ENCODE peak calls at places on chromosomes 11 and 22, in six cellular contexts. Q is body of pancreas, E is uterus, N is cardiac muscle cell, O is breast epithelium, S is fibroblast of lung. Y is an unnamed sample.

GRCh38 chr22:37519268-37520195 is at the start of gene CARD10:
- DNase-seq in O (no peak), E (no peak), Q (no peak), S (no peak), N (peak; percentile 49), Y (peak; percentile 38)

GRCh38 chr11:65479184-65480145 is 19.4 kb upstream of the MALAT1 start:
- DNase-seq in S (peak; percentile 93), E (peak; percentile 92), Q (peak; percentile 86), N (no peak), O (no peak), Y (no peak)

GRCh38 chr22:36951746-36952145 is 38.3 kb downstream of the CSF2RB start:
- DNase-seq in S (no peak), E (no peak), N (no peak), O (no peak), Q (no peak), Y (no peak)

GRCh38 chr11:108592591-108593213 is 866 bp downstream of the EXPH5 start:
- DNase-seq in Q (peak; percentile 18), O (no peak), S (no peak), E (no peak), N (peak; percentile 44), Y (no peak)

GRCh38 chr11:12100886-12101285 is 9.5 kb upstream of the MICAL2 start:
- DNase-seq in S (no peak), E (no peak), O (no peak), N (no peak), Q (no peak), Y (no peak)

GRCh38 chr11:11612439-11612838 is 9.4 kb downstream of the GALNT18 start:
- DNase-seq in Q (no peak), N (no peak), O (no peak), E (no peak), S (no peak), Y (no peak)

GRCh38 chr11:69010361-69010891 is 2.6 kb downstream of the MRGPRF start:
- DNase-seq in N (no peak), S (peak; percentile 47), E (no peak), O (no peak), Q (no peak), Y (peak; percentile 29)

GRCh38 chr11:74672956-74673895 is 58.0 kb downstream of the CHRDL2 start:
- DNase-seq in O (peak; percentile 53), N (no peak), S (peak; percentile 97), E (peak; percentile 98), Q (peak; percentile 76), Y (peak; percentile 73)

GRCh38 chr11:33063326-33063775 is 24.0 kb downstream of the TCP11L1 start:
- DNase-seq in Q (no peak), N (no peak), E (no peak), S (peak; percentile 29), O (no peak), Y (no peak)

GRCh38 chr11:65646921-65647701 is 9.2 kb downstream of the SIPA1 start:
- DNase-seq in O (peak; percentile 62), S (peak; percentile 30), Q (peak; percentile 47), N (no peak), E (no peak), Y (no peak)

GRCh38 chr11:85766801-85767200 is 44.1 kb downstream of the SYTL2 start:
- DNase-seq in N (no peak), O (no peak), S (peak; percentile 34), E (no peak), Q (no peak), Y (no peak)

GRCh38 chr11:14645985-14646900 is 2.6 kb downstream of the PDE3B start:
- DNase-seq in S (peak; percentile 37), N (no peak), E (no peak), Q (no peak), O (no peak), Y (no peak)

GRCh38 chr11:75499423-75500305 is 26.1 kb downstream of the GDPD5 start:
- DNase-seq in E (peak; percentile 88), Q (peak; percentile 49), N (no peak), O (no peak), S (peak; percentile 93), Y (peak; percentile 66)

GRCh38 chr11:35389897-35390462 is 29.4 kb downstream of the SLC1A2 start:
- DNase-seq in S (no peak), E (no peak), Q (peak; percentile 49), N (no peak), O (no peak), Y (peak; percentile 36)

GRCh38 chr11:73869234-73869949 is 7.3 kb downstream of the COA4 start:
- DNase-seq in N (no peak), S (no peak), E (no peak), Q (no peak), O (no peak), Y (no peak)

GRCh38 chr22:23179381-23180294 is 671 bp upstream of the BCR start:
- DNase-seq in O (no peak), N (no peak), E (peak; percentile 45), S (no peak), Q (peak; percentile 40), Y (no peak)

GRCh38 chr11:71914127-71914526 is 14.3 kb downstream of the XNDC1N start:
- DNase-seq in E (no peak), Q (no peak), S (no peak), O (no peak), N (no peak), Y (no peak)

GRCh38 chr11:111676878-111677585 is 74.8 kb downstream of the SIK2 start:
- DNase-seq in S (no peak), Q (no peak), O (no peak), E (no peak), N (no peak), Y (peak; percentile 78)

DNA sequence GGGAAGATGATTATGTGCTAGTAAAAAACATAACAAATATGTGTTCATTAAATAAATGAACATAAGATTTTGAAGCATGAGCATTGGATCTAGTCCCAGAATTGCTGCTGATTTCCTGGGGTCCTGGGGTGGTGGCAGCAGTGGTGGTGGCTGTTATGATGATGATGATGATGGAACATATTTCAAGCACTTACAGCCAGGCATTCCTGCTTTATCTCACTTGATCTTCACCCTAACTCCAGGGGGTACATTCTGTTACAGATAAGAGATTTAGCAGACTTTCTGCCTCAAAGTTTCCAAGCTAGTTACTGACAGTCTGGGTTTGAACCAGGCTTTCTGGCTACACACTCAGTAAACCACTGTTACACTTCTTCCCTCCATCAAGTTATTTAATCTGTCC is 5.2 kb downstream of the TRAPPC4 start:
- DNase-seq in E (no peak), S (no peak), N (no peak), O (no peak), Q (no peak), Y (no peak)
- H3K36me3 ChIP-seq in E (no peaks in the 10 kb centered on the region), S (peaks cover 18% of the 10 kb centered on the region), N (peaks cover 25% of the 10 kb centered on the region), O (no peaks in the 10 kb centered on the region), Q (no peaks in the 10 kb centered on the region), Y (peaks cover 18% of the 10 kb centered on the region)

GRCh38 chr11:27234961-27235360 is 128.1 kb downstream of the CCDC34 start:
- DNase-seq in E (no peak), N (no peak), S (no peak), O (no peak), Q (no peak), Y (no peak)
- TF ChIP-seq CTCF in E (no peak), N (no peak), S (no peak), O (no peak), Q (no peak), Y (no peak)

DNA sequence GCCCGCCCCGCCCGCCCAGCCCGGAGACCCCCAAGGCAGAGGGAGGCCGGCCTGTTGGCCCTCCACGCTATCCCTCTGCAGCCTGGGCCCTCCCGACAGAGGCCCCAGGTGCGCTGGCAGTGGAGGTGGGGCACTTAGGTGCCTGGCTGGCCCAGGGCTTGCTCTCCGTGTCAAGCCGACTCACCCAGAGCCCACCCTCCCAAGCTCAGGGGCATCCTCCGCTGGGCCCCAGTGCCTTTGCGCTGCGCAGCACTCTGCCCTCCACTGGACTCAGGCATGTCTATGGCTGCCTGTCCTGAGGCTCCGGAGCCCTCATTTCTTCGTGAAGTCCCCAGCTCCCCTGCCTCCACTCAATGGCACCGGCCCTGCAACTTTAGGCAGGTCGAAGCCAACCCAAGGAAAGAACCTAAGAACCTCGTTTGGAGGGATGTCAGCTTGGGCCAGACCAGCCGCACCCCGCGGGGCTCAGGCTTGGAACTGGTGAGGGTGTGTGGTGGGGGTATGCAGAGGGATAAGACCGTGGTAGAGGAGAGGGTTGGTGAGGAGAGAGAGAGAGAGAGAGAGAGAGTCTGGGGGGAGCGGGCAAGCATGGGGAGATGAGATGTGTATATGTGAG is 6.1 kb downstream of the SMIM45 start:
- DNase-seq in E (no peak), O (no peak), S (no peak), Q (no peak), N (no peak), Y (no peak)
- H3K4me3 ChIP-seq in E (no peak overlapping the region), O (no peak overlapping the region), S (no peak overlapping the region), Q (no peak overlapping the region), N (no peak overlapping the region), Y (peak overlapping the region; percentile 23)

GRCh38 chr11:92980291-92980690 is 10.8 kb downstream of the MTNR1B start:
- DNase-seq in S (no peak), N (no peak), E (no peak), Q (no peak), O (no peak), Y (peak; percentile 65)

GRCh38 chr11:92979176-92979575 is 9.7 kb downstream of the MTNR1B start:
- DNase-seq in N (no peak), Q (no peak), S (peak; percentile 29), O (no peak), E (no peak), Y (peak; percentile 73)

GRCh38 chr11:92977401-92977800 is 8.0 kb downstream of the MTNR1B start:
- DNase-seq in E (no peak), N (no peak), S (no peak), Q (no peak), O (no peak), Y (no peak)

GRCh38 chr11:92978226-92979111 is 9.0 kb downstream of the MTNR1B start:
- DNase-seq in Q (no peak), O (no peak), S (peak; percentile 11), N (no peak), E (no peak), Y (peak; percentile 42)

DNA sequence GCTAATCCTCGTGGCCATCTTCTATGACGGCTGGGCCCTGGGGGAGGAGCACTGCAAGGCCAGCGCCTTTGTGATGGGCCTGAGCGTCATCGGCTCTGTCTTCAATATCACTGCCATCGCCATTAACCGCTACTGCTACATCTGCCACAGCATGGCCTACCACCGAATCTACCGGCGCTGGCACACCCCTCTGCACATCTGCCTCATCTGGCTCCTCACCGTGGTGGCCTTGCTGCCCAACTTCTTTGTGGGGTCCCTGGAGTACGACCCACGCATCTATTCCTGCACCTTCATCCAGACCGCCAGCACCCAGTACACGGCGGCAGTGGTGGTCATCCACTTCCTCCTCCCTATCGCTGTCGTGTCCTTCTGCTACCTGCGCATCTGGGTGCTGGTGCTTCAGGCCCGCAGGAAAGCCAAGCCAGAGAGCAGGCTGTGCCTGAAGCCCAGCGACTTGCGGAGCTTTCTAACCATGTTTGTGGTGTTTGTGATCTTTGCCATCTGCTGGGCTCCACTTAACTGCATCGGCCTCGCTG is 12.1 kb downstream of the MTNR1B start:
- DNase-seq in Q (no peak), N (no peak), O (no peak), S (no peak), E (no peak), Y (no peak)
- H3K36me3 ChIP-seq in Q (no peaks in the 10 kb centered on the region), N (no peaks in the 10 kb centered on the region), O (no peaks in the 10 kb centered on the region), S (no peaks in the 10 kb centered on the region), E (no peaks in the 10 kb centered on the region), Y (no peaks in the 10 kb centered on the region)

GRCh38 chr11:61556621-61557020 is 24.3 kb downstream of the SYT7 start:
- DNase-seq in S (no peak), O (no peak), Q (no peak), N (no peak), E (no peak), Y (no peak)
- TF ChIP-seq CTCF in S (no peak), O (no peak), Q (no peak), N (no peak), E (no peak), Y (no peak)

GRCh38 chr22:35543702-35544101 is 3.1 kb downstream of the RASD2 start:
- DNase-seq in N (no peak), Q (no peak), O (no peak), S (no peak), E (no peak), Y (no peak)
- H3K4me3 ChIP-seq in N (no peak overlapping the region), Q (no peak overlapping the region), O (no peak overlapping the region), S (no peak overlapping the region), E (no peak overlapping the region), Y (no peak overlapping the region)

GRCh38 chr11:47494996-47495855 is 46.3 kb upstream of the RAPSN start:
- DNase-seq in O (no peak), S (peak; percentile 91), Q (no peak), N (no peak), E (no peak), Y (no peak)
- H3K36me3 ChIP-seq in O (no peaks in the 10 kb centered on the region), S (peaks cover 6% of the 10 kb centered on the region), Q (no peaks in the 10 kb centered on the region), N (no peaks in the 10 kb centered on the region), E (no peaks in the 10 kb centered on the region), Y (peaks cover 5% of the 10 kb centered on the region)

Y was measured in bronchial epithelial cell.